ENCODE peak calls at places on chromosomes 3 and 15, in ten cellular contexts. One of them, this sample, is unnamed.

GRCh38 chr15:93007994-93008393 is 81.0 kb downstream of the RGMA start:
- ATAC-seq in HepG2: peak; percentile 19
- ATAC-seq in WTC11: no peak
- ATAC-seq in naive thymus-derived CD8-positive, alpha-beta T cell: no peak
- ATAC-seq in left colon: no peak
- ATAC-seq in CD4-positive, alpha-beta T cell: no peak
- ATAC-seq in left lobe of liver: no peak
- ATAC-seq in left lung: no peak
- ATAC-seq in GM12878: no peak
- ATAC-seq in mucosa of descending colon: no peak
- ATAC-seq in this sample: no peak

GRCh38 chr3:16913264-16913580 is 28.5 kb downstream of the PLCL2 start:
- ATAC-seq in WTC11: no peak
- ATAC-seq in HepG2: no peak
- ATAC-seq in left lung: no peak
- ATAC-seq in mucosa of descending colon: no peak
- ATAC-seq in left colon: no peak
- ATAC-seq in naive thymus-derived CD8-positive, alpha-beta T cell: no peak
- ATAC-seq in CD4-positive, alpha-beta T cell: no peak
- ATAC-seq in left lobe of liver: no peak
- ATAC-seq in GM12878: peak; percentile 52
- ATAC-seq in this sample: no peak

GRCh38 chr3:45910892-45911291 is 24.5 kb downstream of the CCR9 start:
- ATAC-seq in HepG2: no peak
- ATAC-seq in left lobe of liver: no peak
- ATAC-seq in GM12878: no peak
- ATAC-seq in left lung: no peak
- ATAC-seq in left colon: no peak
- ATAC-seq in mucosa of descending colon: no peak
- ATAC-seq in CD4-positive, alpha-beta T cell: no peak
- ATAC-seq in naive thymus-derived CD8-positive, alpha-beta T cell: no peak
- ATAC-seq in WTC11: no peak
- ATAC-seq in this sample: no peak

GRCh38 chr3:100105536-100105935 is 8.8 kb downstream of the FILIP1L start:
- ATAC-seq in HepG2: no peak
- ATAC-seq in left lobe of liver: no peak
- ATAC-seq in mucosa of descending colon: no peak
- ATAC-seq in naive thymus-derived CD8-positive, alpha-beta T cell: no peak
- ATAC-seq in left lung: no peak
- ATAC-seq in GM12878: peak; percentile 37
- ATAC-seq in CD4-positive, alpha-beta T cell: no peak
- ATAC-seq in WTC11: no peak
- ATAC-seq in left colon: no peak
- ATAC-seq in this sample: no peak

GRCh38 chr3:143640774-143641173 is 207.5 kb downstream of the SLC9A9 start:
- ATAC-seq in left lung: no peak
- ATAC-seq in CD4-positive, alpha-beta T cell: no peak
- ATAC-seq in naive thymus-derived CD8-positive, alpha-beta T cell: no peak
- ATAC-seq in GM12878: no peak
- ATAC-seq in left colon: no peak
- ATAC-seq in left lobe of liver: no peak
- ATAC-seq in HepG2: no peak
- ATAC-seq in mucosa of descending colon: no peak
- ATAC-seq in WTC11: no peak
- ATAC-seq in this sample: no peak

GRCh38 chr3:18870642-18871041 is 277.7 kb upstream of the KCNH8 start:
- ATAC-seq in left lobe of liver: no peak
- ATAC-seq in GM12878: no peak
- ATAC-seq in WTC11: no peak
- ATAC-seq in mucosa of descending colon: no peak
- ATAC-seq in left lung: no peak
- ATAC-seq in naive thymus-derived CD8-positive, alpha-beta T cell: no peak
- ATAC-seq in HepG2: no peak
- ATAC-seq in left colon: no peak
- ATAC-seq in CD4-positive, alpha-beta T cell: no peak
- ATAC-seq in this sample: no peak

GRCh38 chr15:72338617-72339321 is 18.8 kb upstream of the CELF6 start:
- ATAC-seq in GM12878: no peak
- ATAC-seq in left colon: peak; percentile 20
- ATAC-seq in naive thymus-derived CD8-positive, alpha-beta T cell: no peak
- ATAC-seq in WTC11: no peak
- ATAC-seq in mucosa of descending colon: peak; percentile 49
- ATAC-seq in CD4-positive, alpha-beta T cell: no peak
- ATAC-seq in HepG2: no peak
- ATAC-seq in left lobe of liver: peak; percentile 33
- ATAC-seq in left lung: peak; percentile 65
- ATAC-seq in this sample: no peak

GRCh38 chr15:73789491-73790240 is 36.5 kb upstream of the INSYN1 start:
- ATAC-seq in naive thymus-derived CD8-positive, alpha-beta T cell: no peak
- ATAC-seq in WTC11: no peak
- ATAC-seq in mucosa of descending colon: no peak
- ATAC-seq in GM12878: no peak
- ATAC-seq in CD4-positive, alpha-beta T cell: no peak
- ATAC-seq in HepG2: peak; percentile 83
- ATAC-seq in left lung: no peak
- ATAC-seq in left colon: no peak
- ATAC-seq in left lobe of liver: no peak
- ATAC-seq in this sample: no peak

GRCh38 chr3:132817646-132818177 is 95.5 kb upstream of the NPHP3 start:
- ATAC-seq in mucosa of descending colon: no peak
- ATAC-seq in WTC11: no peak
- ATAC-seq in GM12878: no peak
- ATAC-seq in CD4-positive, alpha-beta T cell: no peak
- ATAC-seq in left lung: no peak
- ATAC-seq in left lobe of liver: no peak
- ATAC-seq in left colon: no peak
- ATAC-seq in HepG2: no peak
- ATAC-seq in naive thymus-derived CD8-positive, alpha-beta T cell: no peak
- ATAC-seq in this sample: no peak

GRCh38 chr15:52018244-52018643 is 775 bp upstream of the MAPK6 start:
- ATAC-seq in left lobe of liver: no peak
- ATAC-seq in left colon: no peak
- ATAC-seq in GM12878: no peak
- ATAC-seq in mucosa of descending colon: no peak
- ATAC-seq in left lung: no peak
- ATAC-seq in WTC11: no peak
- ATAC-seq in HepG2: no peak
- ATAC-seq in naive thymus-derived CD8-positive, alpha-beta T cell: no peak
- ATAC-seq in CD4-positive, alpha-beta T cell: no peak
- ATAC-seq in this sample: no peak